ENCODE peak calls at places on chromosome 1, in five cellular contexts. G, I, D, M and P are unnamed samples. For H3K27me3, the result is how much of the 10 kb centered on the place peaks cover.

GRCh38 chr1:210677533-210677932 is 348.8 kb downstream of the HHAT start:
- DNase-seq in G (no peak), I (no peak), D (no peak), M (no peak), P (no peak)

GRCh38 chr1:27539901-27540861 is 50.2 kb upstream of the WASF2 start:
- DNase-seq in G (no peak), I (no peak), D (peak), M (peak), P (no peak)

GRCh38 chr1:110310300-110310699 is 28.9 kb upstream of the RBM15 start:
- DNase-seq in G (no peak), I (no peak), D (no peak), M (no peak), P (no peak)

GRCh38 chr1:33753087-33753856 is 110.6 kb upstream of the HMGB4 start:
- DNase-seq in G (no peak), I (no peak), D (no peak), M (no peak), P (no peak)

GRCh38 chr1:111399792-111400610 is 27.5 kb downstream of the OVGP1 start:
- DNase-seq in G (no peak), I (peak), D (peak), M (peak), P (no peak)

GRCh38 chr1:204591473-204592090 is 75.4 kb downstream of the MDM4 start:
- DNase-seq in G (no peak), I (no peak), D (peak), M (peak), P (no peak)

GRCh38 chr1:19480282-19480681 is 5.1 kb downstream of the CAPZB start:
- DNase-seq in G (no peak), I (no peak), D (no peak), M (no peak), P (no peak)

GRCh38 chr1:228867093-228867950 is 132.0 kb downstream of the RHOU start:
- DNase-seq in G (no peak), I (no peak), D (peak), M (no peak), P (peak)

GRCh38 chr1:84603941-84604830 is 29.9 kb upstream of the CTBS start:
- DNase-seq in G (peak), I (no peak), D (peak), M (peak), P (peak)

GRCh38 chr1:233599542-233600073 is 14.3 kb upstream of the KCNK1 start:
- DNase-seq in G (no peak), I (no peak), D (no peak), M (no peak), P (no peak)
- H3K27me3 ChIP-seq in G (under half), I (under half), D (under half), M (under half), P (under half)

GRCh38 chr1:39301606-39302005 is 97.1 kb downstream of the MACF1 start:
- DNase-seq in G (no peak), I (no peak), D (peak), M (no peak), P (no peak)
- H2BK12ac ChIP-seq in G (no peak), I (no peak), D (no peak), M (no peak), P (no peak)

GRCh38 chr1:3679098-3679555 is 26.8 kb downstream of the TP73 start:
- DNase-seq in G (no peak), I (no peak), D (no peak), M (no peak), P (no peak)
- H3K27me3 ChIP-seq in G (under half), I (under half), D (under half), M (under half), P (under half)

DNA sequence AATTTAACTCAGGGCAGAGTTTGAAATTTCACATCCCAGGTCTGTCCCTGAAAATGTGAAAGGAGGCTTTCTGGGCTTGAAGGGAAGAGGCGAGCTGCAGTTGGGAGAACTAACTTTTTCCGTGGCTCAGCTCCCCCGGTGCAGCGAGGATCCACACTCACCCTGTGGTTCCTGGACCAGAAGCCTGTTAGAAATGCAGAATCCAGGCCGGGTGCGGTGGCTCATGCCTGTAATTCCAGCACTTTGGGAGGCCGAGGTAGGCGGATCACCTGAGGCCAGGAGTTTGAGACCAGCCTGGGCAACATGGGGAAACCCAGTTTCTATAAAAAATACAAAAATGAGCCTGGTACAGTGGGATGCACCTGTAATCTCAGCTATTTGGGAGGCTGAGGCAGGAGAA is 2.9 kb upstream of the DHRS3 start:
- DNase-seq in G (no peak), I (no peak), D (no peak), M (no peak), P (no peak)
- H2BK12ac ChIP-seq in G (no peak), I (no peak), D (no peak), M (no peak), P (no peak)

GRCh38 chr1:161739865-161740566 is 9.6 kb upstream of the DUSP12 start:
- DNase-seq in G (no peak), I (no peak), D (no peak), M (peak), P (no peak)

GRCh38 chr1:161737625-161738024 is 12.0 kb upstream of the DUSP12 start:
- DNase-seq in G (no peak), I (no peak), D (no peak), M (no peak), P (peak)

GRCh38 chr1:161738627-161739287 is 10.8 kb upstream of the DUSP12 start:
- DNase-seq in G (no peak), I (no peak), D (peak), M (peak), P (peak)

GRCh38 chr1:161743231-161743630 is 6.4 kb upstream of the DUSP12 start:
- DNase-seq in G (no peak), I (no peak), D (no peak), M (peak), P (no peak)

GRCh38 chr1:161740871-161741270 is 8.7 kb upstream of the DUSP12 start:
- DNase-seq in G (no peak), I (no peak), D (no peak), M (no peak), P (no peak)
- H3K27me3 ChIP-seq in G (under half), I (under half), D (under half), M (under half), P (under half)

DNA sequence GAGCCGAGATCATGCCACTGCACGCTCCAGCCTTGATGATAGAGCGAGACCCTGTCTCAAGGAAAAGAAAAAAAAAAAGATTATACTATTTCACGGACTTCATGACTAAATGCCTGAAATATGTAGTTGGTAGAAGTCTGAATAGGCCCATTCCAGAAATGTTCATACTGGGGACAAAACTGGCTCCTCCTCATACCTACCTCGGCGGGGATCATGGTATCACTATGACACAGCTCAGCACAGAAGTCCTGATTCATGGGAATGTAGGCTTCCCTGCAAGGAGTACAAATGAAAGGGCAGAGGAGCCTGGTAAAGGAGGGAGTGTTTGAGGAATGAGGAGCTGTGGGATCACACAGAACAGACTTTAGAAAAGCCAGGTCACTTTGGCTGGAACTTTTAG is 5.0 kb downstream of the SPATA46 start:
- DNase-seq in G (no peak), I (no peak), D (no peak), M (peak), P (no peak)
- H2BK12ac ChIP-seq in G (no peak), I (no peak), D (no peak), M (no peak), P (no peak)

GRCh38 chr1:29387210-29387609 is 150.9 kb downstream of the PTPRU start:
- DNase-seq in G (no peak), I (no peak), D (no peak), M (no peak), P (no peak)
- H3K27me3 ChIP-seq in G (under half), I (under half), D (under half), M (under half), P (under half)

GRCh38 chr1:8590696-8591351 is 226.6 kb downstream of the RERE start:
- DNase-seq in G (no peak), I (no peak), D (no peak), M (peak), P (no peak)

GRCh38 chr1:8586438-8586837 is 231.0 kb downstream of the RERE start:
- DNase-seq in G (no peak), I (no peak), D (no peak), M (no peak), P (no peak)

GRCh38 chr1:8589571-8589970 is 227.9 kb downstream of the RERE start:
- DNase-seq in G (no peak), I (no peak), D (no peak), M (no peak), P (no peak)

GRCh38 chr1:8584316-8584715 is 233.1 kb downstream of the RERE start:
- DNase-seq in G (no peak), I (no peak), D (no peak), M (no peak), P (no peak)

DNA sequence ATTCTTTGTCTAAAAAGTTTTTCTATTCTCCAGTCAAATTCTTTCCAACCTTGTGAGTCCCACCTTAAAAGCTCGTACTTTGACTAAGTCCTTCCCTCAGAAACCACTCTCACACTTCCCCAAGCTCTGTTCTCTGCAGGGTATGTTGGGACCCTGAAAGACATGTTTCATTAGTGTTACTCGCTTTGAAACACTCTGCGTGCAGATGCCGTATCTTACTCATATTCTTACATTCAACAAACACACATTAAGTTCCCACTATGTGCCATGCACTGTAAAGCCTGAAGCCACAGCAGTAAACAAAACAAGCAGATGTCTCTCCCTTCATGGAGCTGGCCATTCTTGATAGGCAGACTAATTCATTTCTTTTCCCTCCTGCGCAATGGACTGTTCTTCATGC is 229.7 kb downstream of the RERE start:
- DNase-seq in G (no peak), I (no peak), D (no peak), M (no peak), P (no peak)
- H2BK12ac ChIP-seq in G (no peak), I (no peak), D (no peak), M (no peak), P (no peak)

GRCh38 chr1:156632355-156632754 is 9.6 kb upstream of the BCAN start:
- DNase-seq in G (no peak), I (no peak), D (no peak), M (peak), P (no peak)

GRCh38 chr1:156626079-156626438 is 6.8 kb downstream of the HAPLN2 start:
- DNase-seq in G (no peak), I (no peak), D (no peak), M (peak), P (no peak)

GRCh38 chr1:156625436-156626078 is 6.3 kb downstream of the HAPLN2 start:
- DNase-seq in G (no peak), I (no peak), D (peak), M (peak), P (no peak)

GRCh38 chr1:156627313-156627880 is 8.2 kb downstream of the HAPLN2 start:
- DNase-seq in G (no peak), I (no peak), D (peak), M (peak), P (peak)

GRCh38 chr1:156629825-156630449 is 10.7 kb downstream of the HAPLN2 start:
- DNase-seq in G (no peak), I (no peak), D (no peak), M (peak), P (no peak)
- H3K27me3 ChIP-seq in G (under half), I (under half), D (half or more), M (under half), P (under half)